ENCODE peak calls at places on chromosome X, in six cellular contexts. P is naive thymus-derived CD8-positive, alpha-beta T cell; Z is left kidney; H is aorta; E is effector memory CD8-positive, alpha-beta T cell; X is mesendoderm. O is an unnamed sample.

GRCh38 chrX:149497626-149498025 is 7.5 kb downstream of the IDS start:
- DNase-seq in P (no peak), Z (no peak), H (no peak), E (no peak), X (no peak), O (peak)

GRCh38 chrX:111504941-111505340 is 6.5 kb upstream of the SERTM2 start:
- DNase-seq in P (no peak), Z (no peak), H (no peak), E (no peak), X (no peak), O (no peak)

GRCh38 chrX:50072110-50072509 is 128.7 kb downstream of the AKAP4 start:
- DNase-seq in P (no peak), Z (no peak), H (no peak), E (no peak), X (no peak), O (no peak)

GRCh38 chrX:27446423-27446822 is 16.7 kb downstream of the PPP4R3C start:
- DNase-seq in P (no peak), Z (peak), H (no peak), E (no peak), X (no peak), O (no peak)

GRCh38 chrX:132270699-132271098 is 51.5 kb upstream of the RAP2C start:
- DNase-seq in P (no peak), Z (peak), H (no peak), E (no peak), X (no peak), O (peak)

GRCh38 chrX:133323450-133323849 is 91.8 kb downstream of the GPC4 start:
- DNase-seq in P (no peak), Z (no peak), H (no peak), E (no peak), X (no peak), O (no peak)

GRCh38 chrX:153921070-153921469 is 5.0 kb downstream of the ARHGAP4 start:
- DNase-seq in P (no peak), Z (no peak), H (no peak), E (no peak), X (no peak), O (no peak)

GRCh38 chrX:103615781-103616180 is 8.0 kb downstream of the TCEAL3 start:
- DNase-seq in P (no peak), Z (no peak), H (no peak), E (no peak), X (no peak), O (no peak)

GRCh38 chrX:92247076-92247475 is 467.9 kb downstream of the PCDH11X start:
- DNase-seq in P (no peak), Z (no peak), H (no peak), E (no peak), X (no peak), O (no peak)

O was measured in islet precursor cell.